ENCODE peak calls at places on chromosome 5, in six cellular contexts. I is upper lobe of right lung, B is GM12878, D is kidney epithelial cell, L is heart left ventricle, N is breast epithelium. S is an unnamed sample. For H3K27me3 and H3K36me3, the result is how much of the 10 kb centered on the place peaks cover.

GRCh38 chr5:178331491-178331981 is 98.9 kb upstream of the PHYKPL start:
- DNase-seq in I (peak), D (no peak), B (no peak), L (peak), N (no peak), S (peak)

GRCh38 chr5:52738095-52738506 is 49.6 kb upstream of the ITGA1 start:
- DNase-seq in L (no peak), N (no peak), B (no peak), D (peak), I (no peak), S (no peak)

GRCh38 chr5:148909766-148910165 is 83.4 kb downstream of the ADRB2 start:
- DNase-seq in N (no peak), D (no peak), B (no peak), I (no peak), L (no peak), S (no peak)

GRCh38 chr5:153749941-153750340 is 259.5 kb downstream of the GRIA1 start:
- DNase-seq in L (no peak), N (no peak), I (no peak), B (no peak), D (no peak), S (no peak)

GRCh38 chr5:107633171-107633901 is 37.4 kb downstream of the EFNA5 start:
- DNase-seq in N (no peak), B (no peak), D (no peak), L (no peak), I (no peak), S (no peak)

GRCh38 chr5:4100739-4101138 is 505.1 kb downstream of the IRX1 start:
- DNase-seq in N (no peak), I (no peak), L (no peak), D (no peak), B (no peak), S (no peak)

GRCh38 chr5:119355636-119356383 is at the start of gene TNFAIP8:
- DNase-seq in D (no peak), B (no peak), I (peak), L (peak), N (peak), S (peak)

GRCh38 chr5:171596391-171596878 is 177.0 kb downstream of the FGF18 start:
- DNase-seq in B (no peak), L (peak), I (peak), N (no peak), D (no peak), S (peak)

GRCh38 chr5:157351386-157352089 is 85.6 kb downstream of the CYFIP2 start:
- DNase-seq in N (no peak), B (no peak), I (no peak), D (no peak), L (no peak), S (no peak)

GRCh38 chr5:178525906-178526732 is 64.1 kb downstream of the COL23A1 start:
- DNase-seq in D (no peak), I (no peak), B (no peak), L (no peak), N (no peak), S (no peak)

GRCh38 chr5:177403194-177403825 is 2.8 kb upstream of the PFN3 start:
- DNase-seq in D (no peak), N (no peak), B (no peak), I (no peak), L (no peak), S (no peak)

GRCh38 chr5:81848368-81848767 is 97.5 kb upstream of the SSBP2 start:
- DNase-seq in I (no peak), N (no peak), L (no peak), B (no peak), D (no peak), S (no peak)

GRCh38 chr5:38648703-38649291 is 92.4 kb upstream of the LIFR start:
- DNase-seq in I (no peak), D (no peak), B (no peak), N (no peak), L (no peak), S (no peak)

GRCh38 chr5:19322716-19323485 is 665.1 kb downstream of the CDH18 start:
- DNase-seq in N (no peak), I (no peak), D (peak), L (no peak), B (no peak), S (no peak)

GRCh38 chr5:79202076-79202475 is 33.9 kb upstream of the JMY start:
- DNase-seq in L (no peak), I (no peak), B (no peak), N (no peak), D (peak), S (no peak)

GRCh38 chr5:20514145-20514544 is 526.1 kb upstream of the CDH18 start:
- DNase-seq in D (peak), B (no peak), I (no peak), L (no peak), N (no peak), S (no peak)

GRCh38 chr5:143404416-143405062 is 1.1 kb upstream of the NR3C1 start:
- DNase-seq in I (peak), L (peak), D (no peak), N (peak), B (no peak), S (peak)

GRCh38 chr5:114839360-114839759 is 330.3 kb downstream of the TRIM36 start:
- DNase-seq in B (no peak), L (no peak), I (no peak), D (no peak), N (no peak), S (no peak)

GRCh38 chr5:146867996-146868708 is 10.4 kb downstream of the PPP2R2B start:
- DNase-seq in D (no peak), L (no peak), N (no peak), B (no peak), I (no peak), S (no peak)

GRCh38 chr5:130546216-130546615 is 618.8 kb downstream of the HINT1 start:
- DNase-seq in B (no peak), N (no peak), I (no peak), D (no peak), L (no peak), S (no peak)

GRCh38 chr5:125317546-125317995 is 571.1 kb upstream of the ZNF608 start:
- DNase-seq in N (no peak), B (no peak), I (no peak), D (no peak), L (no peak), S (no peak)

GRCh38 chr5:56003179-56003578 is 8.4 kb upstream of the IL6ST start:
- DNase-seq in N (no peak), B (no peak), L (no peak), I (no peak), D (no peak), S (no peak)

GRCh38 chr5:172007153-172007794 is 836 bp upstream of the FBXW11 start:
- DNase-seq in N (no peak), D (no peak), B (no peak), I (no peak), L (no peak), S (no peak)

GRCh38 chr5:67983251-67983941 is 232.2 kb upstream of the PIK3R1 start:
- DNase-seq in L (no peak), N (no peak), B (no peak), D (peak), I (no peak), S (no peak)

GRCh38 chr5:38265546-38266179 is 7.3 kb downstream of the EGFLAM start:
- DNase-seq in B (no peak), I (no peak), L (peak), N (peak), D (peak), S (peak)

GRCh38 chr5:57494104-57495098 is 11.8 kb upstream of the ACTBL2 start:
- DNase-seq in B (peak), N (no peak), D (peak), L (peak), I (no peak), S (peak)

GRCh38 chr5:123512631-123513461 is 869 bp downstream of the CSNK1G3 start:
- DNase-seq in N (no peak), I (peak), L (peak), B (no peak), D (peak), S (peak)

GRCh38 chr5:158769079-158769478 is 330.6 kb downstream of the EBF1 start:
- DNase-seq in N (no peak), B (no peak), D (no peak), I (no peak), L (no peak), S (no peak)

GRCh38 chr5:143693691-143694252 is 118.2 kb upstream of the HMHB1 start:
- DNase-seq in I (no peak), D (no peak), N (no peak), B (peak), L (no peak), S (no peak)

GRCh38 chr5:32538031-32538547 is 47.3 kb upstream of the SUB1 start:
- DNase-seq in B (peak), L (peak), I (no peak), D (no peak), N (no peak), S (peak)

GRCh38 chr5:135355182-135355581 is 43.8 kb downstream of the MACROH2A1 start:
- DNase-seq in N (no peak), D (no peak), B (no peak), L (no peak), I (no peak), S (no peak)

GRCh38 chr5:128674837-128675446 is 136.9 kb upstream of the FBN2 start:
- DNase-seq in L (peak), D (no peak), I (no peak), B (no peak), N (no peak), S (no peak)

GRCh38 chr5:95261369-95262175 is 23.3 kb downstream of the MCTP1 start:
- DNase-seq in I (no peak), N (no peak), B (no peak), L (no peak), D (no peak), S (no peak)

GRCh38 chr5:142402752-142403318 is 78.0 kb upstream of the SPRY4 start:
- DNase-seq in L (no peak), D (no peak), B (no peak), I (no peak), N (no peak), S (no peak)

GRCh38 chr5:146111409-146111808 is 6.0 kb upstream of the PLAC8L1 start:
- DNase-seq in B (no peak), L (no peak), I (no peak), N (no peak), D (no peak), S (no peak)

GRCh38 chr5:132774406-132774805 is 2.6 kb downstream of the SEPTIN8 start:
- DNase-seq in L (no peak), D (no peak), N (no peak), B (no peak), I (no peak), S (no peak)

GRCh38 chr5:132776932-132777208 is 169 bp downstream of the SEPTIN8 start:
- DNase-seq in N (no peak), D (no peak), L (no peak), I (no peak), B (no peak), S (no peak)

GRCh38 chr5:132776077-132776931 is 735 bp downstream of the SEPTIN8 start:
- DNase-seq in L (peak), I (no peak), D (no peak), B (no peak), N (no peak), S (peak)

GRCh38 chr5:132774896-132775295 is 2.1 kb downstream of the SEPTIN8 start:
- DNase-seq in I (no peak), N (no peak), L (peak), B (no peak), D (no peak), S (peak)

GRCh38 chr5:132775439-132776076 is 1.5 kb downstream of the SEPTIN8 start:
- DNase-seq in D (peak), B (no peak), I (no peak), L (no peak), N (no peak), S (no peak)
- H3K27me3 ChIP-seq in D (under half), B (under half), I (under half), L (under half), N (under half), S (under half)

DNA sequence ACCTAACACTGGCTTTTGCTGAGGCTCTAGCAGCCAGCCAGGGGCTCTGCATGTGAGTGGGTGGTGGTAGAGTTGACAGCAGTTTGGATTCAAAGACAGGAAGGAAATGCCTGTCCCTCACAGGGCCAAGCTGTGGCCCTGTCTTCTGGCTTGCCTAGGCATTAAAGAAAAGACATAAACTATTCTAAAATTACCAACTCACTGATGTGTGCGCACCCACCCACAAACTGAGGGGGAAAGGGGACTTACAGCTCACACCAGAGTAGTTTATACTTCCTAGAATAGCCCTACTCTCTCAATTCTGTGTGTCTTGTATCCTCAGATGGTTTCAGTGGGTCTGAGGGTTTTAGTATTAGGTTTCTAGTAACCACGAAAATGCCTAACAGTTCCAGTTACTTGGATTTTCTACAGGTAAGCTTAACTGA is 18.3 kb upstream of the IL13 start:
- DNase-seq in B (peak), L (no peak), N (no peak), D (no peak), I (no peak), S (no peak)
- H3K36me3 ChIP-seq in B (under half), L (under half), N (under half), D (under half), I (half or more), S (half or more)

GRCh38 chr5:64958757-64959391 is 190.1 kb downstream of the CWC27 start:
- DNase-seq in I (no peak), D (no peak), B (no peak), L (no peak), N (no peak), S (no peak)
- TF ChIP-seq CTCF in I (peak), D (peak), B (peak), L (peak), N (peak), S (peak)

DNA sequence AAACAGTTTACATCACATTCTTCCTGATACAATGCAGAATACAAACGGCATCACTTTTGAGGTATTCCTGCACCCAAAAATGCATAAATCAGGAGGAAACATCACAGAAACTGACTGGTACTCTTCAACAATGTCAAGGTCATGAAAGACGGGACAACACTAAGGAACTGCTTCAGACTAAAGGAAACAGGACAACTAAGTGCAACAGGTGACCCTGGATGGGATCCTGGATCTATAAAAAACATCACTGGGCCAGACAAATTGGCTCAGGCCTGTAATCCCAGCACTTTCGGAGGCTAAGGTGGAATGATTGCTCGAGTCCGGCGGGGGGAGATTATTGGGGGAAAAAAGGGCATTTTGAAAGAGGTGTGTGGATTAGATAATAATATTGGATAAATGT is 22.6 kb downstream of the BTNL9 start:
- DNase-seq in N (no peak), L (no peak), I (no peak), D (no peak), B (no peak), S (no peak)
- H3K27me3 ChIP-seq in N (under half), L (under half), I (half or more), D (under half), B (under half), S (half or more)

GRCh38 chr5:109844148-109844547 is 154.4 kb downstream of the MAN2A1 start:
- DNase-seq in N (no peak), I (no peak), B (no peak), L (no peak), D (no peak), S (no peak)
- H3K36me3 ChIP-seq in N (under half), I (under half), B (under half), L (under half), D (under half), S (under half)

GRCh38 chr5:140795259-140795641 is 598 bp downstream of the PCDHA2 start:
- DNase-seq in I (no peak), N (no peak), L (no peak), B (no peak), D (no peak), S (no peak)
- TF ChIP-seq CTCF in I (peak), N (no peak), L (no peak), B (no peak), D (peak), S (no peak)

DNA sequence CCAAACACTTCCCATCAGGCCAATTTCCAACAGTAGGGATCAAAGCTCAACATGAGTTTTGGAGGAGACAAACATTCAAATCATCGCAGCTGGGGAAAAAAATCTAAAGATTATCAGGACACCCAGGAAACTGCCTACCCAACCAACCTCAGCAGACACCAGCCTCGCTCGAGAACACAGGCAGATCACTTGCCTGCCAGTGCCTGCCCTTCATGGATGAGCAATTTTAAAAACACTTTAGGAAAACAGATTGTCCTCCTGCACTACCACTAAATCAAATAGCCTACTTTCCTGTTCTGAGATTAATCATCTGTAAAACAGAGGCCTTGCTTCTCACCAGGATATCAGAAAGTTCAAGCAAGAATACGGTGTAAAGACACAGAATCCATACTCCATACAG is 14.7 kb upstream of the TMEM174 start:
- DNase-seq in B (no peak), N (no peak), I (no peak), L (no peak), D (peak), S (no peak)
- H3K27me3 ChIP-seq in B (under half), N (under half), I (under half), L (under half), D (under half), S (under half)

GRCh38 chr5:138837160-138837559 is 38.0 kb downstream of the LRRTM2 start:
- DNase-seq in L (no peak), I (no peak), D (no peak), B (no peak), N (no peak), S (no peak)
- H3K36me3 ChIP-seq in L (under half), I (under half), D (under half), B (under half), N (under half), S (under half)

GRCh38 chr5:138068742-138069375 is 15.0 kb upstream of the WNT8A start:
- DNase-seq in L (peak), I (peak), N (peak), B (peak), D (peak), S (peak)

GRCh38 chr5:138064526-138064925 is 19.3 kb upstream of the WNT8A start:
- DNase-seq in I (no peak), D (no peak), N (no peak), L (no peak), B (no peak), S (no peak)

GRCh38 chr5:138065102-138065501 is 18.7 kb upstream of the WNT8A start:
- DNase-seq in L (no peak), B (no peak), N (no peak), I (no peak), D (no peak), S (no peak)
- TF ChIP-seq CTCF in L (no peak), B (peak), N (no peak), I (peak), D (peak), S (peak)